ENCODE peak calls at places on chromosomes 5 and 9, in seven cellular contexts. D is GM12878, J is K562, P is H1, W is HCT116, N is HepG2, G is SK-N-SH. A is an unnamed sample.

GRCh38 chr9:130632841-130633240 is 31.6 kb upstream of the PRDM12 start:
- DNase-seq in W (no peak), J (no peak), P (no peak), N (no peak), D (no peak), G (no peak), A (no peak)

GRCh38 chr5:40869371-40869770 is 28.2 kb downstream of the CARD6 start:
- DNase-seq in J (no peak), G (no peak), W (no peak), N (no peak), D (no peak), P (peak; percentile 0), A (no peak)

GRCh38 chr9:130298663-130299279 is 33.2 kb downstream of the HMCN2 start:
- DNase-seq in P (peak; percentile 82), G (no peak), J (peak; percentile 44), N (peak; percentile 6), W (no peak), D (no peak), A (no peak)

GRCh38 chr5:137572042-137572695 is 73.0 kb upstream of the SPOCK1 start:
- DNase-seq in P (no peak), G (no peak), J (no peak), N (no peak), W (no peak), D (no peak), A (no peak)

GRCh38 chr5:173103411-173103810 is 40.9 kb upstream of the BNIP1 start:
- DNase-seq in G (no peak), P (no peak), N (no peak), D (no peak), W (no peak), J (no peak), A (no peak)

GRCh38 chr5:130912088-130912487 is 253.0 kb downstream of the HINT1 start:
- DNase-seq in P (no peak), N (no peak), W (peak; percentile 19), D (no peak), J (no peak), G (no peak), A (no peak)

GRCh38 chr5:29897916-29898315 is 1295.6 kb upstream of the CDH6 start:
- DNase-seq in P (no peak), G (no peak), W (no peak), N (no peak), D (no peak), J (no peak), A (no peak)

GRCh38 chr9:118522093-118523028 is 818.2 kb downstream of the TLR4 start:
- DNase-seq in N (peak; percentile 8), D (peak; percentile 34), P (peak; percentile 67), W (no peak), G (peak; percentile 48), J (no peak), A (peak; percentile 28)

GRCh38 chr5:127695336-127695735 is 7.9 kb upstream of the CCDC192 start:
- DNase-seq in W (no peak), G (no peak), D (no peak), N (no peak), J (no peak), P (no peak), A (no peak)

GRCh38 chr5:128053291-128053954 is 30.1 kb upstream of the SLC12A2 start:
- DNase-seq in P (no peak), D (no peak), G (no peak), J (no peak), N (peak; percentile 2), W (no peak), A (no peak)

GRCh38 chr5:124669956-124670671 is 76.3 kb downstream of the ZNF608 start:
- DNase-seq in G (no peak), D (no peak), W (no peak), P (no peak), J (no peak), N (no peak), A (no peak)

GRCh38 chr5:150448960-150449490 is 514 bp downstream of the RPS14 start:
- DNase-seq in D (no peak), P (no peak), J (no peak), W (no peak), N (no peak), G (no peak), A (no peak)

GRCh38 chr5:60541980-60542379 is 158.0 kb downstream of the DEPDC1B start:
- DNase-seq in J (no peak), P (no peak), D (peak; percentile 41), W (no peak), N (peak; percentile 89), G (no peak), A (no peak)

DNA sequence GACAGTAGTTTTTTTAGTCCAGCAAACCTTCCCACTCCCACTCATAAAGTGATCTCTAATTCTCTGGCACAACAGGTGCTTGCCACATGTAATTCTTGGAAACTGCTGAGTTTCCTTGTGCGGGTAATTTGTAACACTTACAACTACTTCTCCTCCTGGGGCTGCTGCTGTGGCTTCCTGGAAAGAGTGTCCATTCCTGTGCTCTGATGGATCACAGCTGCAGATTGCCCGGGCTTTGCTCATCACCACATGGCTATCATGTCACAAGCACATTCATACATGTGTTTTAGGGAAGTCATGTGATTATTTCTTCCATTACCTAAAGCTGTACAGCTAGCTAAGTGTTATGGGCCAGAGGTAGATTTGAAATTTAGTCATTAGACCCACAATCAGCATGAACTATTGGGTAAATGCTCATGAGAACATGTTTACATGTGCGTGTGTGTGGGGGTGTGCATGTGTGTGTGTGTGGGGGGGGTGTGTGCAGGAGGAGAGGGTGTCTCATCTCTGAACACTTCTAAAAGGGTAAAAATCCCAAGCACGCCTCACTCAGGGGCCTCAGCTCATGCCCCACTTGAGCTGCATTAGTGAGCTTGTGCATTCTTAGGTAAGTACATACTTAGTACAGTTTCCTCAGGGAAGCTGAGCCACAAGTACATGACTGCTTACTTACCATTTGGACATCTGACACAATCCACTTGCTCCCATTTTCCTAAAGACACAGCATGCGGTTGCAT is 118.1 kb upstream of the CCDC112 start:
- DNase-seq in P (no peak), G (no peak), D (no peak), W (no peak), J (no peak), N (no peak), A (no peak)
- TF ChIP-seq POLR2AphosphoS5 in P (no peak), G (peak; percentile 79), D (no peak), W (no peak), J (no peak), N (no peak), A (no peak)

DNA sequence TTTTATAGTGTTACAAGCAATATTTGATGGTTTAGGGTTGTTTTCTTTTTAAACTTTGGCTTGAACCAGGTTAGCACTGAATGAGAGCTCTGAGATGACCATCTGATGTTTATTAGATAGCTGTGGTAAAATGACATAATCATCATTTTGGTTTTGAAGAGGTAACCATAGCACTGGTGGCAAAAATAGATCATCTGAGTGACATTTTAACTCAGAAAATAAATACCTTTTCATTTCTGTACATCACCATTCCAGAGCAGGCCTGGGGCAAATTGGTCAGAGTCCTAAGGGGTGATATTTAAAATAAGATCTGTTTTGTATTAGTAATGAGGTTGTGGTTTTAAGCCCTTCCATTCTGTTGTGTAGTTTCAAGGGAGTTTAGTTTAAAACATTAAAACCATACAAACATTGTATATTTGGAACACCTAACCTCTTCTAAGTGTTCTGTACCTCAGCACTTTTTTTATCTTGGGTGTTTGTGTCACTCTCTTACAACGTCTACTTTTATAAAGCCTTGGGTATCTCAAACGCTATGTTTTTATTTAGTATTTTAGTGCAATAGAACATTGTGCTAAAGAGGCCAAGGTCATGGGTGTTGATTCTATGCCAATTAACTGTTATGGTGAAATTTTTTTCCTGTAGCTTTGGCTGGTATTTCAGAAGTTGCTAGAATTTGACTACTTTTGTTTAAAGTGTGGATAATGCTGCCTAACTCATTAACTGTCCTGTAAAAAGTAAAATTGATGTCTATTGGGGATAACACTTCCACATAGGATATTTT is 166.1 kb downstream of the CD180 start:
- DNase-seq in D (no peak), N (no peak), P (no peak), W (no peak), J (no peak), G (no peak), A (no peak)
- TF ChIP-seq SIN3A in D (no peak), N (no peak), P (no peak), W (no peak), J (no peak), G (no peak), A (no peak)

GRCh38 chr9:128191406-128192046 is at the start of gene CIZ1:
- DNase-seq in N (peak; percentile 43), W (peak; percentile 49), D (no peak), J (peak; percentile 99), G (peak; percentile 97), P (peak; percentile 84), A (no peak)
- TF ChIP-seq POLR2AphosphoS5 in N (peak; percentile 56), W (peak; percentile 79), D (peak; percentile 73), J (peak; percentile 94), G (peak; percentile 37), P (no peak), A (no peak)

DNA sequence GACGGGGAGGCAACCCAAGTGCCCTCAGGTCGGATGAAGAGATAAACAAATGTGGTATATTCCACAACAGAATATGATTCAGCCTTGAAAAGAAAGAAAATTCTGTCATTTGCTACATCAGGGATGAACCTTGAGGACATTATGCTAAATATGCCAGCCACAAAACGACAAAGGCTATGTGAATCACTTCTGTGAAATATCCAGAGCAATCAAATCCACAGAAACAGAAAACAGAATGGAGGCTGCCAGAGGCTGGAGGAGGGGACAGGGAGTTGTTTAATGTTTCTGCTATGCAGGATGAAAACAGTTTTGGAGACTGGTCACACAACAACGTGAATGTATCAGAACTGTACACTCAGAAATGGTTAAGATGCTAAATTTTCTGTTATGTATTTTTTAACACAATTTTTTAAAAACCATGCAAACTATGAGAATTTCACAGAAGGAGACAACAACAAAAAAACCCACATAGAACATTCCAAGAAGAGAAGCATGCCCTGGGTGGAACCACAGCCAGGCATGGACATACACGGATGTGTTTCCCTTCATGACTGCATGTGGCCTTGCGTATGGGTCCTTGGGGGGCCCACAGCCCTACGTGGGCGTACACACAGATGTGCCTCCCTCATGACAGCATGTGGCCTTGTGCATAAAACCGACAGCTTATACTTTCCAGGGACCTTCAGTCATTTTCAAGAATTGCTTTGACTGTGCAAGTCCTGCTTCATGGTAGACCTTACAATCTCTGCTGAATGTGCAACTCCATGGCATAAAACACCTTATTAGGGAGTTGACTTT is 146.7 kb downstream of the ROR2 start:
- DNase-seq in W (no peak), G (no peak), D (no peak), N (no peak), P (no peak), J (no peak), A (no peak)
- TF ChIP-seq SIN3A in W (no peak), G (no peak), D (no peak), N (no peak), P (no peak), J (no peak), A (no peak)

GRCh38 chr9:137745541-137745991 is 126.8 kb downstream of the EHMT1 start:
- DNase-seq in W (peak; percentile 19), G (no peak), P (no peak), N (peak; percentile 15), D (peak; percentile 77), J (peak; percentile 72), A (no peak)
- TF ChIP-seq POLR2AphosphoS5 in W (no peak), G (no peak), P (no peak), N (no peak), D (peak; percentile 53), J (no peak), A (no peak)